ENCODE peak calls at places on chromosomes 6 and 20, in seven cellular contexts. H, E, W, F, P, V and D are unnamed samples.

GRCh38 chr20:45545754-45546453 is 1.3 kb downstream of the EPPIN start:
- DNase-seq in H (peak; percentile 29), E (peak; percentile 70), W (peak; percentile 75), F (peak; percentile 40), P (peak; percentile 56), V (peak; percentile 83), D (peak; percentile 5)

GRCh38 chr6:112253505-112253841 is 894 bp downstream of the LAMA4 start:
- DNase-seq in H (no peak), E (peak; percentile 17), W (peak; percentile 42), F (no peak), P (no peak), V (peak; percentile 51), D (no peak)

GRCh38 chr6:129583864-129584263 is 126.1 kb downstream of the ARHGAP18 start:
- DNase-seq in H (no peak), E (no peak), W (no peak), F (no peak), P (no peak), V (no peak), D (no peak)

GRCh38 chr6:167570460-167571400 is 245.8 kb downstream of the TTLL2 start:
- DNase-seq in H (no peak), E (no peak), W (no peak), F (no peak), P (no peak), V (no peak), D (no peak)

GRCh38 chr6:38715016-38715809 is at the start of gene DNAH8:
- DNase-seq in H (no peak), E (no peak), W (peak; percentile 27), F (no peak), P (peak; percentile 20), V (no peak), D (no peak)

GRCh38 chr6:90295854-90296345 is 743 bp downstream of the BACH2 start:
- DNase-seq in H (peak; percentile 65), E (peak; percentile 83), W (peak; percentile 74), F (peak; percentile 80), P (peak; percentile 58), V (peak; percentile 86), D (peak; percentile 76)

GRCh38 chr6:142545147-142545546 is 243.3 kb downstream of the ADGRG6 start:
- DNase-seq in H (no peak), E (no peak), W (no peak), F (no peak), P (no peak), V (no peak), D (no peak)

GRCh38 chr6:35188886-35189285 is 24.9 kb upstream of the SCUBE3 start:
- DNase-seq in H (no peak), E (no peak), W (no peak), F (no peak), P (no peak), V (no peak), D (no peak)

GRCh38 chr6:148431840-148432239 is 89.2 kb downstream of the SASH1 start:
- DNase-seq in H (no peak), E (no peak), W (no peak), F (no peak), P (no peak), V (no peak), D (no peak)

GRCh38 chr6:57021086-57021720 is 25.3 kb upstream of the KIAA1586 start:
- DNase-seq in H (peak; percentile 56), E (peak; percentile 49), W (peak; percentile 65), F (peak; percentile 50), P (peak; percentile 77), V (peak; percentile 68), D (peak; percentile 67)

GRCh38 chr20:47684306-47685080 is 100.8 kb downstream of the SULF2 start:
- DNase-seq in H (no peak), E (no peak), W (no peak), F (peak; percentile 34), P (no peak), V (no peak), D (no peak)

GRCh38 chr20:44509762-44510161 is 12.1 kb downstream of the SERINC3 start:
- DNase-seq in H (no peak), E (no peak), W (no peak), F (no peak), P (no peak), V (no peak), D (no peak)

GRCh38 chr20:44516491-44516890 is 5.4 kb downstream of the SERINC3 start:
- DNase-seq in H (no peak), E (peak; percentile 39), W (peak; percentile 80), F (no peak), P (no peak), V (no peak), D (no peak)

GRCh38 chr20:44517454-44517853 is 4.4 kb downstream of the SERINC3 start:
- DNase-seq in H (no peak), E (no peak), W (no peak), F (no peak), P (no peak), V (no peak), D (no peak)

DNA sequence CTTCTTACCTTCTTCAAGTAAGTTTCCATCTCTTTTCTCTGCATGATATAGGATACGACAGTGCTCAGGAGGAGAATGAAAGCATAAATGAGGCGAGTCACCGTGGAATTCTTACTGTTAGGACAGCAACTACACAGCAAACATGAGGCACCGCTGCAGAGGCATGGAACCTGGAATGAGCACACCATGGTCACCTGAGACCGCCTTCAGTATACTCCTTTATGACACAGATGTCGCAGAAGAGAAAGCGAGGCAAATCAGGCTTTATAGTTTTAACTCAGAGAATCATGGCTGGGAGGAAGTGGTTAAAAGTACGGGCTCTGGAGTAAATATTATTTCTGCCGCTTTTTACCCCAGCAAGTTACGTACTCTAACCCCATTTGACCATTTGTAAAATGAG is 8.0 kb downstream of the SERINC3 start:
- DNase-seq in H (no peak), E (no peak), W (peak; percentile 61), F (no peak), P (no peak), V (no peak), D (no peak)
- H3K79me2 ChIP-seq in H (peaks cover 45% of the 10 kb centered on the region), E (peaks cover 49% of the 10 kb centered on the region), W (peaks cover 100% of the 10 kb centered on the region), F (peaks cover 94% of the 10 kb centered on the region), P (peaks cover 80% of the 10 kb centered on the region), V (peaks cover 35% of the 10 kb centered on the region), D (peaks cover 51% of the 10 kb centered on the region)

GRCh38 chr20:9490171-9490570 is 24.2 kb upstream of the LAMP5 start:
- DNase-seq in H (no peak), E (no peak), W (no peak), F (no peak), P (no peak), V (no peak), D (no peak)
- H3K4me1 ChIP-seq in H (no peaks in the 10 kb centered on the region), E (peaks cover 17% of the 10 kb centered on the region), W (no peaks in the 10 kb centered on the region), F (no peaks in the 10 kb centered on the region), P (no peaks in the 10 kb centered on the region), V (no peaks in the 10 kb centered on the region), D (no peaks in the 10 kb centered on the region)

GRCh38 chr20:25541676-25542075 is 43.7 kb downstream of the NINL start:
- DNase-seq in H (no peak), E (no peak), W (peak; percentile 54), F (no peak), P (peak; percentile 65), V (no peak), D (no peak)
- H3K79me2 ChIP-seq in H (no peaks in the 10 kb centered on the region), E (peaks cover 32% of the 10 kb centered on the region), W (no peaks in the 10 kb centered on the region), F (peaks cover 82% of the 10 kb centered on the region), P (no peaks in the 10 kb centered on the region), V (peaks cover 22% of the 10 kb centered on the region), D (no peaks in the 10 kb centered on the region)

GRCh38 chr6:159790149-159790946 is at the start of gene MRPL18:
- DNase-seq in H (peak; percentile 98), E (peak; percentile 97), W (peak; percentile 97), F (peak; percentile 95), P (peak; percentile 99), V (peak; percentile 99), D (peak; percentile 98)
- H3K4me1 ChIP-seq in H (peaks cover 14% of the 10 kb centered on the region), E (peaks cover 22% of the 10 kb centered on the region), W (peaks cover 42% of the 10 kb centered on the region), F (peaks cover 32% of the 10 kb centered on the region), P (peaks cover 39% of the 10 kb centered on the region), V (no peaks in the 10 kb centered on the region), D (peaks cover 68% of the 10 kb centered on the region)

GRCh38 chr20:41079066-41079465 is 50.4 kb downstream of the TOP1 start:
- DNase-seq in H (no peak), E (peak; percentile 54), W (no peak), F (no peak), P (no peak), V (no peak), D (no peak)
- H3K79me2 ChIP-seq in H (peaks cover 41% of the 10 kb centered on the region), E (peaks cover 63% of the 10 kb centered on the region), W (peaks cover 71% of the 10 kb centered on the region), F (peaks cover 52% of the 10 kb centered on the region), P (peaks cover 78% of the 10 kb centered on the region), V (peaks cover 4% of the 10 kb centered on the region), D (peaks cover 62% of the 10 kb centered on the region)

DNA sequence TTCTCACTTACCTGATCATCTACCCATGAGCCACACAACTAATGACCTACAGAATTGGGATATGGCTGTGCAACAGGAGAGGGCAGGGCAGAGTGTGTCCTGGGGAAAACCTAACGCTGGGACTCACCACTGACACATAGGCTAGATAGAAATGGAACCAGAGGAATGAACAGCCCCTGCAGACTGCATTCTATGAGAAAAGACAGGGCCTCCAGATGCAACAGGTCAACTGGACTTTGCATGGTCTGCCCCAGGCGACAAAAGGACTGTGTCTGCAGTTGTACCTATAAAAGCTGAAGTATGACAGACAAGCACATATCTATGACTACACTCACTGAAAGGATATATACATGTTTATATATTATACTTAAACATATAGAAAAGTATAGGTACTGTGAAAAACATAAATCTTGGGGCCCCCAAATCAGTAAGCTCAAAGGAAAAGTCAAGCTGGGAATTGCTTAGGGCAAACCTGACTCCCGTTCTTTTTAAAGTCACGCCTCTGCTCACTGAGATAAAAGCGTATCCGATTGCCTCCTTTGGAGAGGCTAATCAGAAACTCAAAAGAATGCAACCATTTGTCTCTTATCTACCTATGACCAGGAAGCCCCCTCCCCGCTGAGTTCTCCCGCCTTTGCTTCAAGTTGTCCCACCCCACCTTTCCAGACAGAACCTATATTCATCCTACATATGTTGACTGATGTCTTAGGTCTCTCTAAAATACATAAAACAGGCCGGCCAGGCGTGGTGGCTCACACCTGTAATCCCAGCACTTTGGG is 68.5 kb downstream of the EPB41L2 start:
- DNase-seq in H (no peak), E (no peak), W (no peak), F (no peak), P (no peak), V (peak; percentile 91), D (no peak)
- H3K4me1 ChIP-seq in H (peaks cover 8% of the 10 kb centered on the region), E (peaks cover 17% of the 10 kb centered on the region), W (peaks cover 18% of the 10 kb centered on the region), F (peaks cover 27% of the 10 kb centered on the region), P (no peaks in the 10 kb centered on the region), V (peaks cover 15% of the 10 kb centered on the region), D (peaks cover 14% of the 10 kb centered on the region)

GRCh38 chr6:144305985-144306384 is 20.9 kb downstream of the UTRN start:
- DNase-seq in H (no peak), E (no peak), W (peak; percentile 19), F (no peak), P (no peak), V (no peak), D (no peak)
- H3K79me2 ChIP-seq in H (no peaks in the 10 kb centered on the region), E (peaks cover 18% of the 10 kb centered on the region), W (peaks cover 100% of the 10 kb centered on the region), F (peaks cover 70% of the 10 kb centered on the region), P (no peaks in the 10 kb centered on the region), V (no peaks in the 10 kb centered on the region), D (no peaks in the 10 kb centered on the region)

GRCh38 chr6:26028212-26028752 is 58.9 kb upstream of the HFE start:
- DNase-seq in H (no peak), E (no peak), W (no peak), F (no peak), P (no peak), V (no peak), D (no peak)
- H3K4me1 ChIP-seq in H (peaks cover 12% of the 10 kb centered on the region), E (peaks cover 51% of the 10 kb centered on the region), W (peaks cover 14% of the 10 kb centered on the region), F (peaks cover 17% of the 10 kb centered on the region), P (peaks cover 56% of the 10 kb centered on the region), V (peaks cover 6% of the 10 kb centered on the region), D (peaks cover 70% of the 10 kb centered on the region)